ENCODE peak calls at places on chromosomes 1 and 21, in five cellular contexts. P, A, Y, M and E are unnamed samples.

GRCh38 chr1:8747879-8748825 is 69.3 kb downstream of the RERE start:
- DNase-seq in A (no peak), Y (no peak), P (no peak), M (no peak), E (no peak)

GRCh38 chr1:161439280-161440232 is 65.7 kb upstream of the FCGR2A start:
- DNase-seq in A (no peak), Y (peak; percentile 44), M (peak; percentile 71), P (no peak), E (peak; percentile 33)

GRCh38 chr21:32712043-32712442 is 15.8 kb downstream of the SYNJ1 start:
- DNase-seq in M (no peak), Y (no peak), A (no peak), P (no peak), E (no peak)

GRCh38 chr21:33642896-33643657 is 776 bp downstream of the ITSN1 start:
- DNase-seq in M (peak; percentile 31), A (no peak), P (peak; percentile 32), Y (peak; percentile 49), E (peak; percentile 20)

GRCh38 chr1:244082969-244083368 is 31.9 kb downstream of the ZBTB18 start:
- DNase-seq in M (no peak), P (no peak), Y (no peak), A (no peak), E (no peak)

GRCh38 chr1:229229721-229230135 is 41.2 kb upstream of the RAB4A start:
- DNase-seq in P (peak; percentile 90), A (peak; percentile 85), M (peak; percentile 45), Y (peak; percentile 48), E (no peak)

GRCh38 chr1:163412216-163412615 is 90.5 kb downstream of the NUF2 start:
- DNase-seq in Y (no peak), A (no peak), M (no peak), P (no peak), E (no peak)

GRCh38 chr1:232599178-232600041 is 30.5 kb downstream of the SIPA1L2 start:
- DNase-seq in M (no peak), Y (no peak), P (no peak), A (no peak), E (no peak)

GRCh38 chr21:42089093-42089631 is 18.0 kb downstream of the UMODL1 start:
- DNase-seq in P (no peak), A (no peak), Y (peak; percentile 61), M (no peak), E (no peak)